ENCODE peak calls at places on chromosomes 7 and 10, in four cellular contexts. S is HFF-Myc, V is fibroblast of pulmonary artery, O is skeletal muscle cell. Q is an unnamed sample.

GRCh38 chr10:44752451-44753441 is 158.4 kb upstream of the TMEM72 start:
- DNase-seq in S (peak; percentile 59), V (peak; percentile 88), O (peak; percentile 94), Q (peak; percentile 93)

GRCh38 chr7:157339777-157340677 is 3.2 kb downstream of the DNAJB6 start:
- DNase-seq in S (no peak), V (peak; percentile 79), O (peak; percentile 33), Q (peak; percentile 72)

GRCh38 chr10:79244841-79245504 is 102.3 kb upstream of the PPIF start:
- DNase-seq in O (no peak), S (no peak), V (no peak), Q (no peak)

GRCh38 chr10:18400201-18400910 is 251.0 kb downstream of the NSUN6 start:
- DNase-seq in V (no peak), O (no peak), S (no peak), Q (no peak)

GRCh38 chr7:157412021-157412443 is 75.2 kb downstream of the DNAJB6 start:
- DNase-seq in V (peak; percentile 53), O (peak; percentile 57), S (peak; percentile 67), Q (peak; percentile 83)

GRCh38 chr10:113386005-113386404 is 166.8 kb upstream of the HABP2 start:
- DNase-seq in O (peak; percentile 5), S (no peak), V (peak; percentile 26), Q (peak; percentile 42)

GRCh38 chr10:94735197-94735596 is 27.3 kb upstream of the CYP2C19 start:
- DNase-seq in O (no peak), S (no peak), V (no peak), Q (no peak)

GRCh38 chr7:155713382-155713781 is 68.9 kb downstream of the RBM33 start:
- DNase-seq in V (no peak), S (no peak), O (no peak), Q (no peak)

GRCh38 chr10:48659790-48660189 is 24.9 kb upstream of the WDFY4 start:
- DNase-seq in V (peak; percentile 21), S (no peak), O (no peak), Q (no peak)

GRCh38 chr10:79313320-79313719 is 33.9 kb upstream of the PPIF start:
- DNase-seq in O (no peak), V (no peak), S (no peak), Q (no peak)

GRCh38 chr10:794382-794956 is 105.0 kb upstream of the DIP2C start:
- DNase-seq in O (no peak), S (no peak), V (no peak), Q (no peak)

GRCh38 chr7:35032166-35032565 is 5.1 kb downstream of the DPY19L1 start:
- DNase-seq in S (no peak), O (no peak), V (no peak), Q (no peak)

GRCh38 chr7:17078298-17078697 is 196.5 kb upstream of the AGR3 start:
- DNase-seq in O (no peak), S (no peak), V (no peak), Q (no peak)

GRCh38 chr7:46671108-46671769 is 750.2 kb upstream of the IGFBP3 start:
- DNase-seq in V (no peak), O (no peak), S (no peak), Q (no peak)

GRCh38 chr10:122830273-122830964 is 15.2 kb downstream of the CUZD1 start:
- DNase-seq in V (no peak), S (no peak), O (no peak), Q (no peak)

GRCh38 chr7:141386881-141387280 is 164.3 kb upstream of the AGK start:
- DNase-seq in S (no peak), O (no peak), V (no peak), Q (no peak)

GRCh38 chr7:73832806-73833205 is 2.0 kb downstream of the CLDN4 start:
- DNase-seq in V (no peak), O (no peak), S (no peak), Q (no peak)
- H3K4me3 ChIP-seq in V (no peak overlapping the region), O (no peak overlapping the region), S (no peak overlapping the region), Q (no peak overlapping the region)

GRCh38 chr10:92080244-92080643 is 156.7 kb downstream of the BTAF1 start:
- DNase-seq in V (no peak), O (no peak), S (no peak), Q (no peak)

GRCh38 chr10:92081641-92082040 is 158.1 kb downstream of the BTAF1 start:
- DNase-seq in S (no peak), O (no peak), V (no peak), Q (no peak)

GRCh38 chr10:92087750-92088395 is 164.3 kb downstream of the BTAF1 start:
- DNase-seq in V (peak; percentile 88), S (peak; percentile 68), O (peak; percentile 48), Q (peak; percentile 79)

GRCh38 chr10:92079003-92079402 is 155.4 kb downstream of the BTAF1 start:
- DNase-seq in V (no peak), S (no peak), O (no peak), Q (no peak)

GRCh38 chr10:92082583-92083280 is 159.2 kb downstream of the BTAF1 start:
- DNase-seq in O (no peak), S (no peak), V (no peak), Q (no peak)
- H3K4me3 ChIP-seq in O (no peak overlapping the region), S (no peak overlapping the region), V (no peak overlapping the region), Q (no peak overlapping the region)

GRCh38 chr7:36638140-36638539 is 86.2 kb downstream of the AOAH start:
- DNase-seq in S (no peak), V (no peak), O (no peak), Q (no peak)

GRCh38 chr7:36640682-36641081 is 83.6 kb downstream of the AOAH start:
- DNase-seq in S (no peak), V (no peak), O (no peak), Q (no peak)

GRCh38 chr7:36638586-36639265 is 85.6 kb downstream of the AOAH start:
- DNase-seq in O (no peak), S (no peak), V (no peak), Q (no peak)

GRCh38 chr7:36639826-36640225 is 84.5 kb downstream of the AOAH start:
- DNase-seq in S (no peak), O (no peak), V (no peak), Q (no peak)

DNA sequence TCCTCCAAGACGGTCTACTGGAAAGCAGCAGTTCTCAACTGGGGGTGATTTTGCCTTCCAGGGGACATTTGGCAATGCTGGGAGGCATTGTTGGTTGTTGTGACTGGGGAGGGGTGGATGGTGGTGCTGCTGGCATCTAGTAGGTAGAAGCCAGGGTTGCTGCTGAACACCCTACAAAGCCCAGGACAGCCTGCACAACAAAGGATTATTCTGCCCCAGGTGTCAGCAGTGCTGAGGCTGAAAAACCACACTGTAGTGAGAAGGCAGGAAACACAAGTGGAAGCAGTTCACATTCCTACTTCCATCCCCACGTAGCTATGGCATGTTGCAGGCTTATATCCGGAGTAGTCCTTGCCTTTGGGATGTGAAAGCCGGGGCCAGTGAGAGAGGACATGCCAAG is 86.9 kb downstream of the AOAH start:
- DNase-seq in O (no peak), V (no peak), S (no peak), Q (no peak)
- H3K4me3 ChIP-seq in O (no peak overlapping the region), V (no peak overlapping the region), S (no peak overlapping the region), Q (no peak overlapping the region)

DNA sequence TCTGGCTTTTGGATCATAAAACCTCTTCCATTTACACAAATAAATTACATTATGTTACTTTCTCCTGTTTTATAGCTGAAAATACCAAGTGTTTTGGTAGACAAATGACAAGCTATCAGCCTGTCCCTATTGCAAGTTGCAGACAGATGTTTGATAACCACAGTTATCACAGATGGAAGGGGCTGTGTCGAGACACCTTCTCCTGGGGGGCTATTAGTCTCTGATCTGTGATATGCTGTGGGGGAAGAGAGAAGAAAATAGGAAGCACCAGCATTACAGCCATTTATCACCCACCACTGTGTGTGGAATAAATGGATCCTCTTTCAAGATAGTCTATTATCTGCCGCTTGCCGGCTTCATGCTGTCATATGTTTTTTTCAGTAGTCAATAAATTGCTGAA is 597.2 kb upstream of the ADARB2 start:
- DNase-seq in S (no peak), V (no peak), O (no peak), Q (no peak)
- H3K4me3 ChIP-seq in S (no peak overlapping the region), V (no peak overlapping the region), O (no peak overlapping the region), Q (no peak overlapping the region)

DNA sequence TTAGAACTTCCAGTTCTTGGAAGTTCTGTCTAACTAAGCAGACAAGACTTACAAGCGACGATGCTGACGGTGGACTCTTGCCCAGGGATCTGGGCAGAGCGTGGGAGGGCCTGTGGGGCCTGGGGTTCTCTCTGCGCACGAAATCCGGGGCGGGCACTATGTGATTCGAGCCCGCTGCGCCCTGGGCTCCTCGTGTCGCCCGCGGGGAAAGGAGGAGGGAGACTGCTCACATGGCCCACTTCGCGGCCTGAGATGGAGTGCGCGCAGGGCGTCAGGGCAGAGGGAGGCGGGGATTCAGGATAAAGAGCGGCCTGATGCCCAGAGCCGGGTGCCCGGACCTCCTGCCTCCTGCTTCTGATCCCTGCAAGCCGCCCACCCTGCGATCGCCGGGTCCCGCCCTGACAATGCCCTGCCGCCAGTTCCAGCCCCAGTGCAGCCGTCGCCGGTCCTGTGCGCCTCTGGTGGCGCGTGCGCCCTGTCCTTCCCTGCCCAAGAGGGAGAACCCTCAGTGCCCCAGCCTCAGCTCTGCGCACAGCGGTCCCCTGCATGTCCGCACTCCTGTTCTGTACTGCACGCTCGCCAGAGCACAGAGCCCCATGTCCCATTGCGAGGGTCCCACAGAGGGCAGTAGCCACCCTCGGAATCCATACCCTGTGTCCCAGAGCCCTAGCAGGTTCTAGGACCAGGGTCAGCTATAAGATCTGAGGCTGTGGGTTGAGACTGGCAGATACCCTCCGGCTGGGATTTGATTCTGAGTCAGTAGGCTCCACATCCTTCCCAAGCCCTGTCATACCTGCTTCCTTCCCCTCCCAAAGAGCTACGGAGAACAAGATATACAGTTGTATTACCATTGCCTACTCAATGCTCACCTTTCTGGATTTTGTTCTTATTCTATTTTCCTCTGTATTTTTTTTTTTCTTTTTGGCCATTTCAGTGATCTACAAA is 99.4 kb upstream of the TMEM106B start:
- DNase-seq in V (peak; percentile 53), O (peak; percentile 23), S (no peak), Q (no peak)
- H3K4me3 ChIP-seq in V (peak overlapping the region; percentile 35), O (peak overlapping the region; percentile 40), S (no peak overlapping the region), Q (peak overlapping the region; percentile 51)

DNA sequence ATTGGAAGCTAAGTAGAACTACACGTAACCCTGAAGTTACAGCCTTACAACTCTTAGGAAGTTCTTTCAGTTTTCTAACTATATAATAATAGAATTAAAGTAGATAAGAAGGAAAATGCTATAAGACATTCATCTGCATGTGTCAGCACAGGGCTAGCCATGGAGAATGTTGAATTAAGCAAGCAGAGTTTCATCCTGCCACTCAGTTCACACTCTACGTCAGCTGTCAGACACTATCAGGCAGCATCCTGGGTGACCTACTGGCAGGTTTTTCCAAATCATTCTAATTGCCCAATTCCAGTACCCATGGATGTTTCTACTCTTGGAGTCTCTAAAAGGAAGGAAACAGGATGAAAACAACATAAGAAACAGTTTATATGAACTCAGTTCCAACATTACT is 45.0 kb upstream of the LRRTM3 start:
- DNase-seq in V (no peak), O (no peak), S (no peak), Q (no peak)
- H3K4me3 ChIP-seq in V (no peak overlapping the region), O (no peak overlapping the region), S (no peak overlapping the region), Q (no peak overlapping the region)

DNA sequence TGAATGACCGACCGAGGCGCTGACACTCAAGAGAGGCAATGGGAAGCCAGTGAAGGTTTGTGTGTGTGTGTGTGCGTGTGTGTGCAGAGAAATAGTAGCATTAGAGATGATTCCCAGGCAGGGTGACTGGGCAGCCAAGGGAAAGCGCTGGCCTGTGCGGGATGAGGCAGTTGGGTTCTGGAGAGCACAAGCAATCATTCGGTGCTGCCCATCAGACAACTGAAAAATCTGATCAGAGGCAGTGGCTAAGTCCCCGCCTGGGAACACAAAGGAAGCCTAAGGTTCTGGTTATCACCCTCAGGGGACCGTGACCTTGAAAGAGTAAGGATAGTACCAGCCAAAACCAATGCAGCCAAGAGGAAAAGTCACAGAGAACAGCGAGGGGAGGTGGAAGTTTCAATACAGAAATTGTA is 899 bp upstream of the PDCD4 start:
- DNase-seq in S (no peak), O (no peak), V (no peak), Q (no peak)
- H3K4me3 ChIP-seq in S (peak overlapping the region; percentile 74), O (peak overlapping the region; percentile 84), V (no peak overlapping the region), Q (no peak overlapping the region)